ENCODE peak calls at places on chromosomes 11 and 22, in five cellular contexts. Y, O, A, J and U are unnamed samples.

GRCh38 chr11:65778901-65779668 is 1.7 kb downstream of the AP5B1 start:
- DNase-seq in J (no peak), A (no peak), Y (no peak), O (no peak), U (peak)

GRCh38 chr11:70000228-70000627 is 77.9 kb upstream of the ANO1 start:
- DNase-seq in J (no peak), A (no peak), O (no peak), Y (no peak), U (no peak)

GRCh38 chr11:11972942-11973341 is 35.5 kb downstream of the DKK3 start:
- DNase-seq in O (no peak), Y (no peak), A (no peak), J (no peak), U (no peak)

GRCh38 chr22:45207533-45207932 is 33.2 kb downstream of the KIAA0930 start:
- DNase-seq in Y (no peak), A (no peak), J (no peak), O (no peak), U (peak)

GRCh38 chr11:93740802-93741093 is 547 bp downstream of the TAF1D start:
- DNase-seq in Y (peak), O (peak), A (peak), J (peak), U (peak)

GRCh38 chr11:129798212-129798611 is 17.4 kb upstream of the TMEM45B start:
- DNase-seq in O (no peak), Y (no peak), J (no peak), A (no peak), U (no peak)

GRCh38 chr11:115476463-115477286 is 27.5 kb downstream of the CADM1 start:
- DNase-seq in A (no peak), J (no peak), O (no peak), Y (no peak), U (no peak)

GRCh38 chr11:67345247-67345948 is 7.9 kb downstream of the POLD4 start:
- DNase-seq in Y (no peak), O (no peak), A (no peak), J (no peak), U (no peak)

GRCh38 chr11:8090756-8091155 is 9.7 kb downstream of the TUB start:
- DNase-seq in J (peak), A (no peak), O (no peak), Y (peak), U (peak)

GRCh38 chr22:31618057-31618456 is 44.0 kb downstream of the PISD start:
- DNase-seq in J (no peak), Y (no peak), O (no peak), A (no peak), U (no peak)

GRCh38 chr22:39534591-39535301 is 2.2 kb upstream of the RPS19BP1 start:
- DNase-seq in Y (peak), J (peak), O (peak), A (no peak), U (peak)

GRCh38 chr11:2578006-2578933 is 121.5 kb downstream of the KCNQ1OT1 start:
- DNase-seq in Y (no peak), J (no peak), O (no peak), A (no peak), U (peak)

GRCh38 chr11:134711008-134711407 is 299.0 kb upstream of the B3GAT1 start:
- DNase-seq in A (no peak), O (no peak), J (no peak), Y (no peak), U (no peak)

GRCh38 chr11:65476632-65477270 is 22.1 kb upstream of the MALAT1 start:
- DNase-seq in Y (peak), A (no peak), O (no peak), J (no peak), U (no peak)

GRCh38 chr11:61092908-61093763 is 9.2 kb upstream of the CD5 start:
- DNase-seq in Y (no peak), A (no peak), O (no peak), J (no peak), U (no peak)

GRCh38 chr22:36340621-36341020 is 47.1 kb downstream of the MYH9 start:
- DNase-seq in Y (no peak), A (no peak), O (no peak), J (no peak), U (no peak)

GRCh38 chr11:115682101-115682500 is 177.9 kb upstream of the CADM1 start:
- DNase-seq in A (no peak), Y (peak), J (no peak), O (peak), U (no peak)